ENCODE peak calls at places on chromosomes 7 and 10, in six cellular contexts. D, V, M, Y, F and A are unnamed samples.
A peak's percentile ranks its signal among the peaks of the same experiment; 100 is the strongest.

GRCh38 chr10:73097305-73097670 is 622 bp upstream of the P4HA1 start:
- DNase-seq in D (no peak), V (no peak), M (no peak), Y (no peak), F (no peak), A (no peak)

GRCh38 chr10:75568721-75569120 is 137.3 kb downstream of the LRMDA start:
- DNase-seq in D (no peak), V (peak; percentile 19), M (peak; percentile 28), Y (no peak), F (no peak), A (no peak)

GRCh38 chr10:8238989-8239388 is 184.5 kb downstream of the GATA3 start:
- DNase-seq in D (no peak), V (no peak), M (no peak), Y (no peak), F (no peak), A (no peak)

GRCh38 chr7:152054377-152055230 is 29.1 kb downstream of the GALNT11 start:
- DNase-seq in D (no peak), V (peak; percentile 70), M (no peak), Y (no peak), F (no peak), A (peak; percentile 26)

GRCh38 chr10:123402656-123403055 is 248.5 kb downstream of the BUB3 start:
- DNase-seq in D (no peak), V (no peak), M (no peak), Y (no peak), F (peak; percentile 70), A (no peak)

GRCh38 chr10:36630267-36630666 is 495.1 kb upstream of the ANKRD30A start:
- DNase-seq in D (no peak), V (no peak), M (no peak), Y (peak; percentile 11), F (no peak), A (no peak)

GRCh38 chr7:87570178-87570577 is 30.5 kb downstream of the ABCB1 start:
- DNase-seq in D (no peak), V (peak; percentile 76), M (peak; percentile 38), Y (peak; percentile 90), F (no peak), A (peak; percentile 5)

GRCh38 chr10:10093035-10093434 is 924.6 kb upstream of the CELF2 start:
- DNase-seq in D (no peak), V (no peak), M (no peak), Y (no peak), F (no peak), A (no peak)

GRCh38 chr7:22853674-22854157 is 31.1 kb upstream of the TOMM7 start:
- DNase-seq in D (no peak), V (no peak), M (peak; percentile 33), Y (no peak), F (peak; percentile 49), A (peak; percentile 41)

GRCh38 chr10:29926649-29927048 is 132.7 kb downstream of the JCAD start:
- DNase-seq in D (no peak), V (peak; percentile 90), M (no peak), Y (peak; percentile 34), F (no peak), A (peak; percentile 79)

GRCh38 chr10:3782099-3782455 is 2.9 kb downstream of the KLF6 start:
- DNase-seq in D (no peak), V (no peak), M (no peak), Y (no peak), F (no peak), A (no peak)

GRCh38 chr10:78629773-78630172 is 439.0 kb upstream of the ZMIZ1 start:
- DNase-seq in D (no peak), V (no peak), M (no peak), Y (no peak), F (no peak), A (no peak)

GRCh38 chr7:136228185-136228584 is 251.0 kb upstream of the MTPN start:
- DNase-seq in D (no peak), V (no peak), M (no peak), Y (peak; percentile 25), F (no peak), A (peak; percentile 2)

GRCh38 chr10:44457259-44457658 is 72.4 kb upstream of the CXCL12 start:
- DNase-seq in D (no peak), V (no peak), M (no peak), Y (no peak), F (no peak), A (no peak)

GRCh38 chr10:44465430-44466115 is 80.7 kb upstream of the CXCL12 start:
- DNase-seq in D (no peak), V (peak; percentile 68), M (no peak), Y (peak; percentile 71), F (no peak), A (no peak)

GRCh38 chr7:31336202-31337035 is 4.1 kb downstream of the NEUROD6 start:
- DNase-seq in D (no peak), V (no peak), M (no peak), Y (no peak), F (no peak), A (no peak)

GRCh38 chr7:155983176-155983815 is 171.0 kb upstream of the SHH start:
- DNase-seq in D (no peak), V (no peak), M (no peak), Y (no peak), F (no peak), A (no peak)

GRCh38 chr10:68633816-68634466 is 73.8 kb downstream of the TET1 start:
- DNase-seq in D (no peak), V (no peak), M (no peak), Y (no peak), F (no peak), A (no peak)

GRCh38 chr10:23826399-23826798 is 382.5 kb upstream of the KIAA1217 start:
- DNase-seq in D (no peak), V (no peak), M (peak; percentile 20), Y (peak; percentile 4), F (no peak), A (peak; percentile 21)

GRCh38 chr10:58322072-58322834 is 12.6 kb upstream of the UBE2D1 start:
- DNase-seq in D (no peak), V (peak; percentile 26), M (no peak), Y (peak; percentile 61), F (no peak), A (peak; percentile 43)

GRCh38 chr7:78221961-78222751 is 423.6 kb downstream of the PHTF2 start:
- DNase-seq in D (no peak), V (no peak), M (no peak), Y (no peak), F (no peak), A (no peak)

GRCh38 chr7:51000956-51001355 is 218.3 kb upstream of the GRB10 start:
- DNase-seq in D (no peak), V (no peak), M (no peak), Y (no peak), F (no peak), A (peak; percentile 35)

GRCh38 chr7:150567168-150567567 is at the start of gene GIMAP4:
- DNase-seq in D (no peak), V (no peak), M (no peak), Y (no peak), F (no peak), A (no peak)

GRCh38 chr7:132125872-132126595 is 450.2 kb downstream of the PLXNA4 start:
- DNase-seq in D (no peak), V (no peak), M (no peak), Y (no peak), F (no peak), A (no peak)

GRCh38 chr10:17599089-17599488 is 18.1 kb downstream of the HACD1 start:
- DNase-seq in D (no peak), V (peak; percentile 66), M (peak; percentile 39), Y (peak; percentile 18), F (no peak), A (peak; percentile 38)

GRCh38 chr7:6530626-6531491 is 20.4 kb downstream of the GRID2IP start:
- DNase-seq in D (peak; percentile 30), V (no peak), M (no peak), Y (no peak), F (peak; percentile 52), A (no peak)

GRCh38 chr10:123568751-123569150 is 97.4 kb upstream of the GPR26 start:
- DNase-seq in D (no peak), V (no peak), M (no peak), Y (no peak), F (no peak), A (no peak)